ENCODE peak calls at places on chromosomes 12 and 14, in eight cellular contexts. A, R, Q, I, Y, X, B and H are unnamed samples.

GRCh38 chr12:121190523-121191031 is 19.4 kb upstream of the P2RX4 start:
- DNase-seq in A (no peak), R (no peak), Q (peak; percentile 30), I (peak; percentile 89), Y (no peak), X (no peak), B (peak; percentile 94), H (no peak)

GRCh38 chr12:70151993-70152392 is 91.2 kb upstream of the CNOT2 start:
- DNase-seq in A (no peak), R (no peak), Q (no peak), I (no peak), Y (no peak), X (no peak), B (no peak), H (no peak)

GRCh38 chr12:132583311-132583710 is 27.1 kb downstream of the LRCOL1 start:
- DNase-seq in A (no peak), R (no peak), Q (no peak), I (no peak), Y (no peak), X (no peak), B (no peak), H (no peak)

GRCh38 chr14:58171090-58171489 is 19.1 kb upstream of the ARMH4 start:
- DNase-seq in A (peak; percentile 75), R (peak; percentile 76), Q (peak; percentile 85), I (peak; percentile 91), Y (peak; percentile 82), X (peak; percentile 93), B (peak; percentile 83), H (no peak)

GRCh38 chr12:823043-823698 is 70.8 kb downstream of the WNK1 start:
- DNase-seq in A (no peak), R (no peak), Q (peak; percentile 80), I (no peak), Y (no peak), X (no peak), B (no peak), H (no peak)

GRCh38 chr14:65745396-65746190 is 333.1 kb downstream of the FUT8 start:
- DNase-seq in A (no peak), R (no peak), Q (no peak), I (peak; percentile 25), Y (no peak), X (no peak), B (no peak), H (no peak)

GRCh38 chr12:78645956-78646355 is 218.6 kb upstream of the SYT1 start:
- DNase-seq in A (no peak), R (no peak), Q (no peak), I (peak; percentile 11), Y (no peak), X (no peak), B (peak; percentile 20), H (no peak)

GRCh38 chr12:108235231-108235959 is 103.7 kb downstream of the CMKLR1 start:
- DNase-seq in A (no peak), R (no peak), Q (no peak), I (no peak), Y (no peak), X (no peak), B (no peak), H (no peak)

GRCh38 chr14:20563966-20564365 is 3.1 kb upstream of the RNASE9 start:
- DNase-seq in A (no peak), R (no peak), Q (no peak), I (no peak), Y (no peak), X (no peak), B (no peak), H (no peak)

GRCh38 chr14:35285991-35286564 is 6.1 kb upstream of the PSMA6 start:
- DNase-seq in A (no peak), R (no peak), Q (no peak), I (no peak), Y (no peak), X (no peak), B (no peak), H (no peak)

GRCh38 chr12:108642269-108642870 is 8.7 kb upstream of the SELPLG start:
- DNase-seq in A (no peak), R (no peak), Q (no peak), I (no peak), Y (no peak), X (no peak), B (no peak), H (no peak)

GRCh38 chr14:102345232-102345631 is 17.5 kb downstream of the CINP start:
- DNase-seq in A (no peak), R (no peak), Q (no peak), I (no peak), Y (no peak), X (no peak), B (no peak), H (no peak)

GRCh38 chr12:123873795-123874194 is 98.8 kb downstream of the CCDC92 start:
- DNase-seq in A (no peak), R (no peak), Q (no peak), I (no peak), Y (no peak), X (no peak), B (no peak), H (no peak)

GRCh38 chr12:38886064-38886463 is 19.3 kb downstream of the CPNE8 start:
- DNase-seq in A (no peak), R (no peak), Q (no peak), I (peak; percentile 91), Y (no peak), X (peak; percentile 76), B (peak; percentile 60), H (no peak)

GRCh38 chr12:57131896-57132744 is 3.8 kb downstream of the LRP1 start:
- DNase-seq in A (no peak), R (no peak), Q (no peak), I (no peak), Y (no peak), X (no peak), B (no peak), H (no peak)

DNA sequence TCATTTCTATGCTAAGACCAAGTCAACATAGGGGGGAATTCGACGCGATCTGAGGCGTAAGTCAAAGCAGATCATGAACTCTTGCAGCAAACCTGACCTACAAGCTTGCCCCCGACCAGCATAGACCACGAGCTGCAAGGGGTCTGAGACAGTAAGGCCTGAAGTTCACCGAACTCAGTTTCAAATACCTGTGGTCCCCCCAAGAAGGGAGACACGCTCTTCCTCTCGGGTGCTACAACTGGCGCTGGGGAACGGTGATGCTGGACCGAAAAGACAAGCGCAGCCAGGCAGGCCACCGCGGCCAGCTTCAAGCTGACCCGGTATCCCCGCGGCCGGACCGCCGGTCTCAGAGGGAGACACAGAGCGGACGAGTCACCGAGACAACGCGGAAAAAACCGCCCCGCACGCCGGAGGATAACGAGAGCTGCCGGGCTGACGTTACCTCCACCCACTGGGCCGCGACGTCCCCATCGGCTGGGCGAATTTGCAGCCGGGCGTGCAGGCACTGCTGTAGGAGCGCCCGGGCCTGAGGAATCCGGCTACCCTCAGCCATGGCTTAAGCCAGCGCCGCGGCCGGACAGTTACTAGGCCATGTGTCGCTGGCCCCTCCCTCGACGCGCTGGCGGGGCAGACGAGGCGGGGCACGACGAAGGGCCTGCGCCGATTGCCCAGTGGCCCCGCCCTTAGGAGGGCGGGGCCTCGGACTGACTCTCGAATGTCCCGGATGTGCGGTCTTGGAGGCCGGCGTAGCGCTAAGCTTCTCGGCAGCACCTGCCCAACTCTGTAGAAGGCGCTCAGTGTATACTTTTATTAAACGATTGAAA is at the start of gene DTD2:
- DNase-seq in A (peak; percentile 97), R (peak; percentile 93), Q (peak; percentile 96), I (peak; percentile 94), Y (peak; percentile 97), X (peak; percentile 96), B (peak; percentile 95), H (peak; percentile 82)
- TF ChIP-seq CTCF in A (no peak), R (no peak), Q (no peak), I (no peak), Y (no peak), X (no peak), B (no peak), H (no peak)

GRCh38 chr12:8559676-8560075 is 19.0 kb upstream of the CLEC4E start:
- DNase-seq in A (no peak), R (no peak), Q (no peak), I (no peak), Y (no peak), X (no peak), B (no peak), H (no peak)

GRCh38 chr12:8560986-8561385 is 20.3 kb upstream of the CLEC4E start:
- DNase-seq in A (peak; percentile 55), R (no peak), Q (no peak), I (no peak), Y (no peak), X (no peak), B (no peak), H (no peak)

GRCh38 chr12:8563383-8563782 is 22.7 kb upstream of the CLEC4E start:
- DNase-seq in A (no peak), R (no peak), Q (no peak), I (no peak), Y (no peak), X (no peak), B (no peak), H (no peak)

GRCh38 chr12:8564656-8565055 is 24.0 kb upstream of the CLEC4E start:
- DNase-seq in A (peak; percentile 19), R (no peak), Q (no peak), I (peak; percentile 27), Y (no peak), X (no peak), B (no peak), H (no peak)

DNA sequence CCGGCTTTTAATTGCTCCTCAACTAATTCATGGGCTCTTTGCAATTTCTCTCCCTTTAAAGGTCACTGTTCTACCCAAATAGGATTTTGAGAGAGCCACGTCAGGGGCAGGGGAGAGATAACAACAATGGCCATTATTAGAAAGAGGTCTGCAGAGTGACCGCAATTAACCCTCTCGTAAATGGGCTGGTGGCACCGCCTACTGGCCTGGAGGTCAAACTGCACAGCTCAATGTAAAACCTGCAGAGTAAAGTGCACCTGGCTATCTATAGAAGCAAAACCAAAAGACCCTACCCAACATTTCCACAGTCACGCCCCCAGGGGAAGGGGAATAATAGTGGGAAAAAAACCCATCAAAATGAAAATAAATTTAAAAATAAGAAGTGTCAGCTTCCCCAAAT is 21.6 kb upstream of the CLEC4E start:
- DNase-seq in A (no peak), R (no peak), Q (no peak), I (peak; percentile 39), Y (no peak), X (peak; percentile 44), B (no peak), H (no peak)
- TF ChIP-seq CTCF in A (no peak), R (no peak), Q (peak; percentile 14), I (peak; percentile 58), Y (no peak), X (no peak), B (no peak), H (no peak)

DNA sequence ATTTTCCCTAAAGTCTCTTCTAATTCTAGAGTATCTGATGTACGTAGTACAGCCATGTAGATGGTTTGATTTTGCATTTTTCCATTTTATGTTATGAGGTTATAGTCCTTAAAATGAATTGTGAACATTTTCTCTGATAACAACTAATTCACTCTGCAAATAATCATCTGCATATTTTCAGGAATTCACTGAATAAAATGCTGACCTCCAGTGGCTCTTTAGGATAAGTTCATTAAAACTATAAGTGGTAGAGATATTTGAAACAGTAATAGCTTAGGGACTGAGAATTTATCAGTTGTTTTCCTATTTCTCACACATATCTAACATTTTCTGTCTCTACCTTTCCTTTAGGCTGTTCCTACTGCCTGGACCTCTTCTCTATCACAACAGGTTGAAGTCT is 4.4 kb downstream of the MSRB3 start:
- DNase-seq in A (no peak), R (no peak), Q (no peak), I (no peak), Y (no peak), X (no peak), B (no peak), H (no peak)
- TF ChIP-seq CTCF in A (no peak), R (no peak), Q (no peak), I (no peak), Y (no peak), X (no peak), B (peak; percentile 21), H (no peak)

GRCh38 chr12:24714237-24714636 is 234.7 kb downstream of the BCAT1 start:
- DNase-seq in A (no peak), R (no peak), Q (no peak), I (no peak), Y (no peak), X (no peak), B (no peak), H (no peak)
- TF ChIP-seq CTCF in A (no peak), R (no peak), Q (no peak), I (no peak), Y (no peak), X (no peak), B (no peak), H (no peak)